ENCODE peak calls at places on chromosomes 11 and 22, in six cellular contexts. One of them, this sample, is unnamed.

GRCh38 chr11:84232511-84232910 is 946.3 kb upstream of the CCDC90B start:
- DNase-seq in H1: no peak
- DNase-seq in mesenchymal stem cell: no peak
- DNase-seq in IMR-90: no peak
- DNase-seq in H9: no peak
- DNase-seq in neuronal stem cell: no peak
- DNase-seq in this sample: no peak

GRCh38 chr11:3159296-3160190 is 5.6 kb downstream of the OSBPL5 start:
- DNase-seq in H9: no peak
- DNase-seq in H1: no peak
- DNase-seq in IMR-90: no peak
- DNase-seq in neuronal stem cell: no peak
- DNase-seq in mesenchymal stem cell: no peak
- DNase-seq in this sample: peak

GRCh38 chr22:50447576-50448551 is 27.0 kb downstream of the SBF1 start:
- DNase-seq in IMR-90: no peak
- DNase-seq in mesenchymal stem cell: no peak
- DNase-seq in neuronal stem cell: no peak
- DNase-seq in H9: no peak
- DNase-seq in H1: no peak
- DNase-seq in this sample: no peak

GRCh38 chr11:36711104-36711825 is 113.2 kb upstream of the RAG2 start:
- DNase-seq in H9: no peak
- DNase-seq in neuronal stem cell: no peak
- DNase-seq in H1: no peak
- DNase-seq in IMR-90: no peak
- DNase-seq in mesenchymal stem cell: no peak
- DNase-seq in this sample: peak

GRCh38 chr11:47296045-47296444 is 26.1 kb downstream of the MADD start:
- DNase-seq in mesenchymal stem cell: no peak
- DNase-seq in IMR-90: peak
- DNase-seq in H1: no peak
- DNase-seq in H9: no peak
- DNase-seq in neuronal stem cell: no peak
- DNase-seq in this sample: no peak

GRCh38 chr11:42524534-42525227 is 787.1 kb upstream of the API5 start:
- DNase-seq in H9: peak
- DNase-seq in neuronal stem cell: peak
- DNase-seq in mesenchymal stem cell: peak
- DNase-seq in H1: peak
- DNase-seq in IMR-90: no peak
- DNase-seq in this sample: peak

GRCh38 chr22:27620367-27621154 is 181.0 kb downstream of the MN1 start:
- DNase-seq in IMR-90: no peak
- DNase-seq in H1: no peak
- DNase-seq in H9: no peak
- DNase-seq in mesenchymal stem cell: no peak
- DNase-seq in neuronal stem cell: no peak
- DNase-seq in this sample: no peak

GRCh38 chr11:12696911-12697581 is 22.8 kb downstream of the TEAD1 start:
- DNase-seq in mesenchymal stem cell: no peak
- DNase-seq in H1: no peak
- DNase-seq in IMR-90: no peak
- DNase-seq in H9: no peak
- DNase-seq in neuronal stem cell: no peak
- DNase-seq in this sample: peak

GRCh38 chr11:35235944-35236666 is 97.1 kb downstream of the CD44 start:
- DNase-seq in mesenchymal stem cell: no peak
- DNase-seq in IMR-90: no peak
- DNase-seq in H9: no peak
- DNase-seq in H1: no peak
- DNase-seq in neuronal stem cell: no peak
- DNase-seq in this sample: no peak

GRCh38 chr11:73187854-73188253 is 30.2 kb upstream of the P2RY2 start:
- DNase-seq in mesenchymal stem cell: no peak
- DNase-seq in neuronal stem cell: no peak
- DNase-seq in H9: peak
- DNase-seq in H1: no peak
- DNase-seq in IMR-90: no peak
- DNase-seq in this sample: peak

GRCh38 chr11:6926208-6927029 is at the start of gene ZNF215:
- DNase-seq in neuronal stem cell: peak
- DNase-seq in H9: peak
- DNase-seq in mesenchymal stem cell: peak
- DNase-seq in IMR-90: peak
- DNase-seq in H1: peak
- DNase-seq in this sample: peak

GRCh38 chr22:27617214-27617881 is 184.2 kb downstream of the MN1 start:
- DNase-seq in IMR-90: no peak
- DNase-seq in H1: no peak
- DNase-seq in neuronal stem cell: no peak
- DNase-seq in H9: no peak
- DNase-seq in mesenchymal stem cell: no peak
- DNase-seq in this sample: no peak

GRCh38 chr11:2989551-2989950 is 2.6 kb downstream of the NAP1L4 start:
- DNase-seq in H9: no peak
- DNase-seq in IMR-90: no peak
- DNase-seq in H1: no peak
- DNase-seq in neuronal stem cell: no peak
- DNase-seq in mesenchymal stem cell: no peak
- DNase-seq in this sample: no peak

GRCh38 chr11:126437731-126438130 is 82.2 kb downstream of the ST3GAL4 start:
- DNase-seq in neuronal stem cell: no peak
- DNase-seq in IMR-90: no peak
- DNase-seq in H9: no peak
- DNase-seq in mesenchymal stem cell: no peak
- DNase-seq in H1: no peak
- DNase-seq in this sample: no peak

GRCh38 chr11:75821202-75821601 is 6.2 kb downstream of the UVRAG start:
- DNase-seq in H1: no peak
- DNase-seq in mesenchymal stem cell: no peak
- DNase-seq in neuronal stem cell: no peak
- DNase-seq in H9: no peak
- DNase-seq in IMR-90: no peak
- DNase-seq in this sample: no peak

GRCh38 chr22:21790359-21790758 is 54.8 kb upstream of the YPEL1 start:
- DNase-seq in IMR-90: no peak
- DNase-seq in H1: no peak
- DNase-seq in H9: no peak
- DNase-seq in neuronal stem cell: no peak
- DNase-seq in mesenchymal stem cell: no peak
- DNase-seq in this sample: no peak

GRCh38 chr11:36777302-36777701 is 179.3 kb upstream of the RAG2 start:
- DNase-seq in IMR-90: no peak
- DNase-seq in mesenchymal stem cell: no peak
- DNase-seq in H9: no peak
- DNase-seq in neuronal stem cell: no peak
- DNase-seq in H1: no peak
- DNase-seq in this sample: no peak

GRCh38 chr11:61037694-61038093 is 64.6 kb upstream of the CD5 start:
- DNase-seq in neuronal stem cell: no peak
- DNase-seq in mesenchymal stem cell: no peak
- DNase-seq in H1: no peak
- DNase-seq in H9: no peak
- DNase-seq in IMR-90: no peak
- DNase-seq in this sample: no peak

GRCh38 chr11:74341926-74342325 is 30.5 kb upstream of the P4HA3 start:
- DNase-seq in neuronal stem cell: no peak
- DNase-seq in IMR-90: no peak
- DNase-seq in mesenchymal stem cell: no peak
- DNase-seq in H1: no peak
- DNase-seq in H9: no peak
- DNase-seq in this sample: peak

GRCh38 chr11:74339619-74340018 is 28.2 kb upstream of the P4HA3 start:
- DNase-seq in mesenchymal stem cell: no peak
- DNase-seq in H9: no peak
- DNase-seq in IMR-90: no peak
- DNase-seq in neuronal stem cell: no peak
- DNase-seq in H1: no peak
- DNase-seq in this sample: no peak

GRCh38 chr11:74333193-74333592 is 21.8 kb upstream of the P4HA3 start:
- DNase-seq in H1: no peak
- DNase-seq in H9: no peak
- DNase-seq in mesenchymal stem cell: no peak
- DNase-seq in IMR-90: no peak
- DNase-seq in neuronal stem cell: no peak
- DNase-seq in this sample: no peak

DNA sequence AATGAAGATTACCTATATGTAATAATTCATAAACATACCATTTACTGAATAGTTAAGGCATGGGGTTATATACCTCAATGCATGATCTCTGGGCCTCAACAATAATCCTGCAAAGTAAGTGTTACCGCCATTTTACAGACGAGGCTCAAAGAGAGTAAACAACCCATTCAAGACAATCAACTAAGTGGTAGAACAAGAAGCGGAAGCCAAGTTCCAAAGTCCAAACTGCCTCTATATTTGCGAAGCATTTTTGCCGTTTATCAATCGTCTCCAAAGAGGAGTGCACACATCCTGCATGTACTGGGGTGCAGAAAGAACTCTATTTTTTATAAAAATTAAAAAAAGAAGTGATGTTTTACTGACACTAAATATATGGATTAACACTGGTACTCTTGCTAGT is 27.5 kb upstream of the P4HA3 start:
- DNase-seq in H9: no peak
- DNase-seq in H1: no peak
- DNase-seq in IMR-90: no peak
- DNase-seq in mesenchymal stem cell: no peak
- DNase-seq in neuronal stem cell: no peak
- DNase-seq in this sample: no peak
- H2BK15ac ChIP-seq in H9: no peak
- H2BK15ac ChIP-seq in H1: no peak
- H2BK15ac ChIP-seq in IMR-90: no peak
- H2BK15ac ChIP-seq in mesenchymal stem cell: no peak
- H2BK15ac ChIP-seq in neuronal stem cell: no peak
- H2BK15ac ChIP-seq in this sample: no peak

GRCh38 chr11:8913961-8914660 is 3.1 kb downstream of the AKIP1 start:
- DNase-seq in H1: peak
- DNase-seq in IMR-90: peak
- DNase-seq in H9: peak
- DNase-seq in mesenchymal stem cell: peak
- DNase-seq in neuronal stem cell: peak
- DNase-seq in this sample: peak

GRCh38 chr11:8910662-8911039 is 338 bp upstream of the AKIP1 start:
- DNase-seq in IMR-90: no peak
- DNase-seq in H9: no peak
- DNase-seq in mesenchymal stem cell: no peak
- DNase-seq in H1: no peak
- DNase-seq in neuronal stem cell: no peak
- DNase-seq in this sample: no peak

GRCh38 chr11:8908099-8908498 is 2.9 kb upstream of the AKIP1 start:
- DNase-seq in H9: no peak
- DNase-seq in neuronal stem cell: no peak
- DNase-seq in H1: no peak
- DNase-seq in IMR-90: no peak
- DNase-seq in mesenchymal stem cell: no peak
- DNase-seq in this sample: no peak

GRCh38 chr11:8914661-8915018 is 3.7 kb downstream of the AKIP1 start:
- DNase-seq in H9: no peak
- DNase-seq in IMR-90: no peak
- DNase-seq in mesenchymal stem cell: no peak
- DNase-seq in neuronal stem cell: no peak
- DNase-seq in H1: no peak
- DNase-seq in this sample: no peak

DNA sequence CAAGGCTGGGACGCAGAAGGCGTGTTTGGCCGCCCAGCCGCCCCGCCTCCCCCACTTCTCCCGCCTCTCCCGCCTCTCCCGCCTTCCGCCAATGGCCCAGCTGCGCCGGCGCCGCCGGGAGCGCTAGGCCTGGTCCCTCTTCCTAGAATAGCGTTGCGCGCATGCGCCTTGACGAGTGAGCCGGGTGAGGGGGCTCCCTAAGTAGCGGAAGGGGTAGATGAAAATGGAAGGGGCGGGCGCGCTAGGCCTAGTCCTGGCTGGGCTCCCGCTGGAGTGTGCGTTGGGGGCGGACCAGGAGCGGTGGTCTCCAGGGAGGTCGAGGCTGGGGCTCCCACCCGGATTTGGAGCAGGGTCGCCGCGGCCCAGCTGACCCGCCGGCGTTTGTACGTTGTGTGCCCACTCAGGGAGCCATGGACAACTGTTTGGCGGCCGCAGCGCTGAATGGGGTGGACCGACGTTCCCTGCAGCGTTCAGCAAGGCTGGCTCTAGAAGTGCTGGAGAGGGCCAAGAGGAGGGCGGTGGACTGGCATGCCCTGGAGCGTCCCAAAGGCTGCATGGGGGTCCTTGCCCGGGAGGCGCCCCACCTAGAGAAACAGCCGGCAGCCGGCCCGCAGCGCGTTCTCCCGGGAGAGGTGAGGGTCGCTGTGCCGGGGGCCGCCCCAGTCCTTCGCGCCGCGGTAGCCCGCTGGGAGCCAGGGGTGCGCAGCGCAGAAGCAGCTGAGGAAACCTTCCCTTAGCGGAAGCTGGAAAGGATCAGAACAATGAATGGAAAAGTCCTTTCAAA is at the start of gene AKIP1:
- DNase-seq in H1: peak
- DNase-seq in mesenchymal stem cell: peak
- DNase-seq in H9: peak
- DNase-seq in neuronal stem cell: peak
- DNase-seq in IMR-90: peak
- DNase-seq in this sample: peak
- H2BK15ac ChIP-seq in H1: no peak
- H2BK15ac ChIP-seq in mesenchymal stem cell: peak
- H2BK15ac ChIP-seq in H9: no peak
- H2BK15ac ChIP-seq in neuronal stem cell: peak
- H2BK15ac ChIP-seq in IMR-90: peak
- H2BK15ac ChIP-seq in this sample: no peak

GRCh38 chr11:79388201-79388600 is 52.6 kb downstream of the TENM4 start:
- DNase-seq in H1: no peak
- DNase-seq in neuronal stem cell: no peak
- DNase-seq in mesenchymal stem cell: no peak
- DNase-seq in H9: no peak
- DNase-seq in IMR-90: no peak
- DNase-seq in this sample: no peak
- H2BK15ac ChIP-seq in H1: no peak
- H2BK15ac ChIP-seq in neuronal stem cell: no peak
- H2BK15ac ChIP-seq in mesenchymal stem cell: no peak
- H2BK15ac ChIP-seq in H9: no peak
- H2BK15ac ChIP-seq in IMR-90: no peak
- H2BK15ac ChIP-seq in this sample: no peak

GRCh38 chr22:25068701-25069100 is 116.2 kb downstream of the KIAA1671 start:
- DNase-seq in IMR-90: no peak
- DNase-seq in H9: no peak
- DNase-seq in H1: no peak
- DNase-seq in mesenchymal stem cell: no peak
- DNase-seq in neuronal stem cell: no peak
- DNase-seq in this sample: no peak

GRCh38 chr22:25066861-25067435 is 114.4 kb downstream of the KIAA1671 start:
- DNase-seq in mesenchymal stem cell: no peak
- DNase-seq in H1: no peak
- DNase-seq in H9: no peak
- DNase-seq in IMR-90: no peak
- DNase-seq in neuronal stem cell: no peak
- DNase-seq in this sample: no peak

GRCh38 chr22:25069426-25069757 is 116.9 kb downstream of the KIAA1671 start:
- DNase-seq in H1: no peak
- DNase-seq in mesenchymal stem cell: no peak
- DNase-seq in H9: no peak
- DNase-seq in neuronal stem cell: no peak
- DNase-seq in IMR-90: no peak
- DNase-seq in this sample: no peak

GRCh38 chr22:25069758-25070461 is 117.4 kb downstream of the KIAA1671 start:
- DNase-seq in H9: no peak
- DNase-seq in mesenchymal stem cell: peak
- DNase-seq in neuronal stem cell: no peak
- DNase-seq in H1: no peak
- DNase-seq in IMR-90: no peak
- DNase-seq in this sample: no peak

GRCh38 chr22:25067851-25068421 is 115.4 kb downstream of the KIAA1671 start:
- DNase-seq in H1: no peak
- DNase-seq in neuronal stem cell: no peak
- DNase-seq in mesenchymal stem cell: no peak
- DNase-seq in H9: no peak
- DNase-seq in IMR-90: no peak
- DNase-seq in this sample: no peak
- H2BK15ac ChIP-seq in H1: no peak
- H2BK15ac ChIP-seq in neuronal stem cell: no peak
- H2BK15ac ChIP-seq in mesenchymal stem cell: no peak
- H2BK15ac ChIP-seq in H9: no peak
- H2BK15ac ChIP-seq in IMR-90: no peak
- H2BK15ac ChIP-seq in this sample: no peak

This sample was measured in mesendoderm.